ENCODE peak calls at places on chromosome 22, in five cellular contexts. C, U, V, H and X are unnamed samples.
A peak's percentile ranks its signal among the peaks of the same experiment; 100 is the strongest.

GRCh38 chr22:47310601-47311000 is 548.2 kb downstream of the TBC1D22A start:
- DNase-seq in C (no peak), U (peak; percentile 7), V (no peak), H (no peak), X (no peak)

GRCh38 chr22:46021577-46021976 is 44.6 kb upstream of the WNT7B start:
- DNase-seq in C (no peak), U (no peak), V (peak; percentile 7), H (no peak), X (no peak)

GRCh38 chr22:19871023-19871844 is 16.6 kb upstream of the GNB1L start:
- DNase-seq in C (no peak), U (no peak), V (peak; percentile 33), H (no peak), X (no peak)

GRCh38 chr22:21680830-21681565 is 15.2 kb downstream of the PPIL2 start:
- DNase-seq in C (no peak), U (no peak), V (no peak), H (no peak), X (no peak)

GRCh38 chr22:17581056-17581455 is 17.8 kb downstream of the SLC25A18 start:
- DNase-seq in C (no peak), U (no peak), V (no peak), H (no peak), X (no peak)

GRCh38 chr22:46295277-46295971 is 1.2 kb upstream of the GTSE1 start:
- DNase-seq in C (no peak), U (no peak), V (no peak), H (no peak), X (no peak)

GRCh38 chr22:35172452-35172851 is 84.8 kb upstream of the HMGXB4 start:
- DNase-seq in C (no peak), U (no peak), V (no peak), H (no peak), X (no peak)

GRCh38 chr22:49274754-49275380 is 552.8 kb downstream of the BRD1 start:
- DNase-seq in C (no peak), U (no peak), V (no peak), H (no peak), X (no peak)

GRCh38 chr22:47807506-47807905 is 1045.1 kb downstream of the TBC1D22A start:
- DNase-seq in C (no peak), U (no peak), V (no peak), H (no peak), X (no peak)

GRCh38 chr22:42747701-42748513 is 27.2 kb upstream of the A4GALT start:
- DNase-seq in C (peak; percentile 96), U (no peak), V (no peak), H (no peak), X (no peak)

GRCh38 chr22:25390297-25391240 is 171.1 kb downstream of the CRYBB2 start:
- DNase-seq in C (no peak), U (no peak), V (no peak), H (no peak), X (no peak)

GRCh38 chr22:50576806-50577696 is 1.2 kb downstream of the CPT1B start:
- DNase-seq in C (no peak), U (no peak), V (no peak), H (no peak), X (no peak)

GRCh38 chr22:16699336-16699735 is 106.7 kb upstream of the CCT8L2 start:
- DNase-seq in C (no peak), U (no peak), V (no peak), H (no peak), X (no peak)

GRCh38 chr22:46074771-46075551 is 75.4 kb upstream of the PPARA start:
- DNase-seq in C (no peak), U (no peak), V (peak; percentile 64), H (no peak), X (no peak)

GRCh38 chr22:46892866-46893265 is 130.4 kb downstream of the TBC1D22A start:
- DNase-seq in C (no peak), U (no peak), V (no peak), H (no peak), X (no peak)

GRCh38 chr22:50148991-50149721 is 21.4 kb upstream of the PANX2 start:
- DNase-seq in C (peak; percentile 60), U (peak; percentile 82), V (peak; percentile 77), H (peak; percentile 76), X (peak; percentile 59)

GRCh38 chr22:42933783-42934144 is 76.7 kb upstream of the ARFGAP3 start:
- DNase-seq in C (peak; percentile 99), U (no peak), V (no peak), H (no peak), X (peak; percentile 40)

GRCh38 chr22:47167056-47167455 is 404.6 kb downstream of the TBC1D22A start:
- DNase-seq in C (no peak), U (no peak), V (peak; percentile 27), H (no peak), X (no peak)

GRCh38 chr22:17167486-17167885 is 8.4 kb upstream of the HDHD5 start:
- DNase-seq in C (no peak), U (no peak), V (peak; percentile 78), H (no peak), X (no peak)

GRCh38 chr22:43014062-43014875 is 680 bp downstream of the PACSIN2 start:
- DNase-seq in C (peak; percentile 55), U (no peak), V (peak; percentile 73), H (peak; percentile 36), X (peak; percentile 29)

GRCh38 chr22:31995807-31996206 is 47.3 kb upstream of the SLC5A1 start:
- DNase-seq in C (no peak), U (no peak), V (no peak), H (no peak), X (no peak)

GRCh38 chr22:17106785-17107546 is 14.2 kb downstream of the TMEM121B start:
- DNase-seq in C (no peak), U (no peak), V (no peak), H (no peak), X (no peak)

GRCh38 chr22:16695261-16695660 is 102.7 kb upstream of the CCT8L2 start:
- DNase-seq in C (no peak), U (no peak), V (no peak), H (no peak), X (no peak)

GRCh38 chr22:46052331-46052771 is 75.4 kb upstream of the WNT7B start:
- DNase-seq in C (no peak), U (no peak), V (no peak), H (no peak), X (no peak)

GRCh38 chr22:39947488-39948216 is 12.5 kb upstream of the TMA7B start:
- DNase-seq in C (no peak), U (no peak), V (no peak), H (no peak), X (no peak)
- H3K27ac ChIP-seq in C (no peak overlapping the region), U (no peak overlapping the region), V (no peak overlapping the region), H (peak overlapping the region; percentile 6), X (no peak overlapping the region)

GRCh38 chr22:24142831-24143230 is 38.5 kb upstream of the SUSD2 start:
- DNase-seq in C (no peak), U (no peak), V (no peak), H (no peak), X (no peak)
- H3K4me1 ChIP-seq in C (peaks cover 30% of the 10 kb centered on the region), U (peaks cover 11% of the 10 kb centered on the region), V (peaks cover 81% of the 10 kb centered on the region), H (peaks cover 76% of the 10 kb centered on the region), X (peaks cover 28% of the 10 kb centered on the region)

GRCh38 chr22:37218771-37219411 is 6.6 kb upstream of the SSTR3 start:
- DNase-seq in C (no peak), U (no peak), V (no peak), H (peak; percentile 91), X (no peak)
- H3K27ac ChIP-seq in C (no peak overlapping the region), U (no peak overlapping the region), V (no peak overlapping the region), H (peak overlapping the region; percentile 58), X (no peak overlapping the region)

GRCh38 chr22:37633693-37634504 is 5.6 kb upstream of the SH3BP1 start:
- DNase-seq in C (peak; percentile 92), U (no peak), V (peak; percentile 95), H (peak; percentile 40), X (peak; percentile 40)

GRCh38 chr22:37633082-37633692 is 6.3 kb upstream of the SH3BP1 start:
- DNase-seq in C (no peak), U (no peak), V (no peak), H (peak; percentile 38), X (no peak)

GRCh38 chr22:37635157-37635556 is 4.3 kb upstream of the SH3BP1 start:
- DNase-seq in C (no peak), U (no peak), V (no peak), H (no peak), X (no peak)

GRCh38 chr22:37636186-37636948 is 3.1 kb upstream of the SH3BP1 start:
- DNase-seq in C (peak; percentile 91), U (no peak), V (no peak), H (no peak), X (no peak)

DNA sequence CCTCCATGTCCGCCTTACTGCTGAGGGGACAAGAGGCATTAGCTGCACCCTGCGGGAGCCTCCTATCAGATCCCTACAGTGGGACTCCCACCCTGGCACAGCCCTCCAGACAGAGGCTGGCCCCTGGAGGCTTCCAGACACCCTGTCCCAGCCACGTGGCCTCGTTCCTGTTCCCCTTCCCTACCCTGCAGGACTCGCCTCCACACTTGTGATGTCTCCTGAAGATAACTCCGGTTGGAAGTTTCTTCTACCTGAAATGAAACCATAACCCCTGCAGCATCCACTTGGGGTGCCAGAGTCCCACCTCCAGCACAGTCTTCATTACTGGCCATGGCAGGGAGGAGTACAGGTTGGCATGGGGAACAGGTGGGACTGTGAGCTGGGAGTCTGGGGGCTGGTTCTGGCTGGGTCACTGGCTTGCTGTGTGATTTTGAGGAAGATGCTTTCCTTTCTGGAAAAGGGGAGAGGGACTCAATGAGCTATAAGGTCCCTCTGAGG is 4.9 kb upstream of the SH3BP1 start:
- DNase-seq in C (no peak), U (no peak), V (no peak), H (no peak), X (no peak)
- H3K4me1 ChIP-seq in C (peaks cover 77% of the 10 kb centered on the region), U (peaks cover 22% of the 10 kb centered on the region), V (peaks cover 41% of the 10 kb centered on the region), H (peaks cover 73% of the 10 kb centered on the region), X (no peaks in the 10 kb centered on the region)

GRCh38 chr22:44335066-44335839 is 22.5 kb upstream of the SHISAL1 start:
- DNase-seq in C (no peak), U (no peak), V (no peak), H (no peak), X (no peak)

GRCh38 chr22:44336962-44337657 is 24.4 kb upstream of the SHISAL1 start:
- DNase-seq in C (no peak), U (no peak), V (no peak), H (no peak), X (no peak)

GRCh38 chr22:44333847-44334635 is 21.3 kb upstream of the SHISAL1 start:
- DNase-seq in C (no peak), U (no peak), V (no peak), H (no peak), X (no peak)

GRCh38 chr22:44337658-44338004 is 24.9 kb upstream of the SHISAL1 start:
- DNase-seq in C (peak; percentile 60), U (no peak), V (no peak), H (no peak), X (no peak)

GRCh38 chr22:44335903-44336803 is 23.4 kb upstream of the SHISAL1 start:
- DNase-seq in C (no peak), U (no peak), V (no peak), H (no peak), X (no peak)
- H3K27ac ChIP-seq in C (no peak overlapping the region), U (no peak overlapping the region), V (no peak overlapping the region), H (no peak overlapping the region), X (no peak overlapping the region)

GRCh38 chr22:26586556-26587325 is 3.2 kb downstream of the TPST2 start:
- DNase-seq in C (no peak), U (no peak), V (no peak), H (no peak), X (no peak)
- H3K4me1 ChIP-seq in C (peaks cover 14% of the 10 kb centered on the region), U (peaks cover 23% of the 10 kb centered on the region), V (peaks cover 46% of the 10 kb centered on the region), H (peaks cover 59% of the 10 kb centered on the region), X (no peaks in the 10 kb centered on the region)